ENCODE peak calls at places on chromosomes 1 and 21, in four cellular contexts. W is H1, D is prostate gland, Q is K562. R is an unnamed sample.

GRCh38 chr1:154863702-154864174 is 6.3 kb downstream of the KCNN3 start:
- DNase-seq in W (no peak), D (no peak), Q (peak; percentile 81), R (no peak)

GRCh38 chr1:6535214-6535613 is 19.1 kb downstream of the NOL9 start:
- DNase-seq in W (no peak), D (no peak), Q (no peak), R (no peak)

GRCh38 chr1:38310079-38310478 is 263.5 kb upstream of the POU3F1 start:
- DNase-seq in W (no peak), D (no peak), Q (peak; percentile 85), R (no peak)

GRCh38 chr1:54335396-54336056 is 70.7 kb downstream of the SSBP3 start:
- DNase-seq in W (no peak), D (no peak), Q (no peak), R (no peak)

GRCh38 chr1:99561952-99562351 is 84.0 kb upstream of the PALMD start:
- DNase-seq in W (no peak), D (no peak), Q (no peak), R (no peak)

GRCh38 chr1:155044812-155045690 is 6.1 kb upstream of the ADAM15 start:
- DNase-seq in W (peak; percentile 73), D (peak; percentile 65), Q (peak; percentile 81), R (peak; percentile 87)

GRCh38 chr21:45766055-45766454 is 122.5 kb downstream of the PCBP3 start:
- DNase-seq in W (no peak), D (no peak), Q (no peak), R (no peak)

GRCh38 chr1:155207578-155208405 is at the start of gene THBS3:
- DNase-seq in W (no peak), D (no peak), Q (no peak), R (peak; percentile 79)

GRCh38 chr1:226424228-226425003 is 16.5 kb upstream of the PARP1 start:
- DNase-seq in W (no peak), D (no peak), Q (peak; percentile 52), R (no peak)

GRCh38 chr1:86739901-86740507 is 35.6 kb downstream of the SH3GLB1 start:
- DNase-seq in W (no peak), D (no peak), Q (no peak), R (no peak)

GRCh38 chr1:85344256-85344694 is 67.8 kb upstream of the BCL10 start:
- DNase-seq in W (peak; percentile 86), D (peak; percentile 10), Q (peak; percentile 35), R (no peak)

GRCh38 chr1:226831953-226832352 is 38.5 kb upstream of the PSEN2 start:
- DNase-seq in W (no peak), D (no peak), Q (no peak), R (no peak)

GRCh38 chr21:42403611-42404231 is at the start of gene UBASH3A:
- DNase-seq in W (no peak), D (no peak), Q (peak; percentile 82), R (peak; percentile 82)

GRCh38 chr1:159076753-159077656 is at the start of gene AIM2:
- DNase-seq in W (no peak), D (no peak), Q (peak; percentile 93), R (peak; percentile 85)

GRCh38 chr1:49185455-49185980 is 408.8 kb upstream of the BEND5 start:
- DNase-seq in W (no peak), D (no peak), Q (no peak), R (no peak)

GRCh38 chr1:49183489-49183888 is 406.8 kb upstream of the BEND5 start:
- DNase-seq in W (no peak), D (no peak), Q (no peak), R (no peak)

GRCh38 chr1:49190138-49190537 is 413.4 kb upstream of the BEND5 start:
- DNase-seq in W (no peak), D (no peak), Q (no peak), R (no peak)

DNA sequence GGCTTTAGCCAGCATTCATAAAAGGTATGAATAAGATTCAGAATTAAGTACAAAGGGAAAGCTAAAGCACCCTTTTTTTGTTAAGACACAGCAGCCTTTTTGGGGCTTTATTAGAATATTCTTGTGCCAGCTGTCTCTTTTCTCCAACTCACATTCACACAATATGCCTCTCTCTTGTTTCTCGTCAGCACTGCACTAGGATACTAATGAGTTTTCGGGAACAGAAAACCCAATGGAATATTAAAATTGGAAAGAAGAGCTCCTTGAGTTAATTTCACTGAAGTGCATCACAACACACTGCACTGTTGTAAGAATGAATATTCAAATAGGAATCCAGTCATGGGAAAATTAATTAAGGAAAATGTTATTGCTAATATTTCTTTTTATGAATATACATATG is 410.4 kb upstream of the BEND5 start:
- DNase-seq in W (no peak), D (no peak), Q (no peak), R (no peak)
- H3K27ac ChIP-seq in W (no peak overlapping the region), D (no peak overlapping the region), Q (no peak overlapping the region), R (no peak overlapping the region)

DNA sequence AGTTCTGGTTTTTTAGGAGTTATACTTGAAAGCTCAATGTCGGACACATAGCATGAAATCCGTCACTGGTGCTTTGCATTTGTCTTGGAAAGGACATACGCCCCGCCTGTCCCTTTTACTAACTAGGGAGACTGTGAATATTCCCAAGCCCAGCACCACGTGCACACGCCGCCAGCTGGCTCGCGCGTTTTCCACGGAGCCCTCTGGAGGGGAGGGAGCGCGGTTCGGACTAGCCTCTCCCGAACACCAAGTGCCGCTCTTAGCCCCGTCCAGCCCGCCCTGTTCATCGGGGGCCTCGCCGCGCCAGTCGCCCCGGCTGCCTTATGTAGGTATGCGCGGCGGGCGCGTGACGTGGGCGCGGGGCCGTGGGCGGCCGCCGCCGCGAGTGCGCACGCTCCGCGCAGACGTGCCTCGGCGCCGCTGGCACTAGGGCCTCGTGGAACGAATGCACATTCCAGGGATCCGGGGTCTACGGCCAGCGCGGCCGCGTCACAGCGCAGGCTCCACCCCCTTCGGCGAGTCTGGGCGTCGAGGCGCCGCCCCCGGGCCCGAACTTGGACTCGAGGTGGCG is 689 bp upstream of the IRF2BP2 start:
- DNase-seq in W (peak; percentile 43), D (peak; percentile 93), Q (peak; percentile 84), R (peak; percentile 98)
- TF ChIP-seq POLR2AphosphoS5 in W (peak; percentile 80), D (peak; percentile 73), Q (no peak), R (peak; percentile 98)

DNA sequence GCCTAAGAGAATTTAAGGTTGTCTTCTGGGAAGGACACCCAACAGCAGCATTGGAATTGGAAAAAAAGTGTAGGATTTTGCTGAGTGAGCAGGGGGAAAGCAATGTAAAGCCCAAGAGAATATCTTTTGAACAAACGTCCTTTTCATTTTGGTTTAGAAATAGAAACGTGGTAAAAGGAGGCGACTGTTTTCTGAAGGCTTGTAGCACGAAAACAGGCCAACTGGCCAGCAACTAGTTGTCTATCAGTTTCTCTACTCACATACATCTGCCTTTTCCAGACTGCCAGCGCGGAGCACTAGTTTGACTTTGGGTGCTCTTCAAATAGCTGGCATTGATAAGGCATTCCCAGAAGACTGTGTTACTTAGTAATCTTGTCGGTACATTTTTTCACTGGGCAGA is 1.2 kb upstream of the LRRC8C start:
- DNase-seq in W (no peak), D (no peak), Q (no peak), R (no peak)
- H3K4me3 ChIP-seq in W (peak overlapping the region; percentile 72), D (no peak overlapping the region), Q (no peak overlapping the region), R (peak overlapping the region; percentile 87)

GRCh38 chr1:31665264-31665878 is 20.7 kb upstream of the PEF1 start:
- DNase-seq in W (no peak), D (no peak), Q (no peak), R (no peak)

GRCh38 chr1:31664528-31664927 is 19.9 kb upstream of the PEF1 start:
- DNase-seq in W (no peak), D (no peak), Q (no peak), R (no peak)

GRCh38 chr1:31667065-31667785 is 22.5 kb upstream of the PEF1 start:
- DNase-seq in W (no peak), D (no peak), Q (no peak), R (no peak)

GRCh38 chr1:31668303-31668883 is 23.7 kb upstream of the PEF1 start:
- DNase-seq in W (no peak), D (no peak), Q (no peak), R (no peak)

DNA sequence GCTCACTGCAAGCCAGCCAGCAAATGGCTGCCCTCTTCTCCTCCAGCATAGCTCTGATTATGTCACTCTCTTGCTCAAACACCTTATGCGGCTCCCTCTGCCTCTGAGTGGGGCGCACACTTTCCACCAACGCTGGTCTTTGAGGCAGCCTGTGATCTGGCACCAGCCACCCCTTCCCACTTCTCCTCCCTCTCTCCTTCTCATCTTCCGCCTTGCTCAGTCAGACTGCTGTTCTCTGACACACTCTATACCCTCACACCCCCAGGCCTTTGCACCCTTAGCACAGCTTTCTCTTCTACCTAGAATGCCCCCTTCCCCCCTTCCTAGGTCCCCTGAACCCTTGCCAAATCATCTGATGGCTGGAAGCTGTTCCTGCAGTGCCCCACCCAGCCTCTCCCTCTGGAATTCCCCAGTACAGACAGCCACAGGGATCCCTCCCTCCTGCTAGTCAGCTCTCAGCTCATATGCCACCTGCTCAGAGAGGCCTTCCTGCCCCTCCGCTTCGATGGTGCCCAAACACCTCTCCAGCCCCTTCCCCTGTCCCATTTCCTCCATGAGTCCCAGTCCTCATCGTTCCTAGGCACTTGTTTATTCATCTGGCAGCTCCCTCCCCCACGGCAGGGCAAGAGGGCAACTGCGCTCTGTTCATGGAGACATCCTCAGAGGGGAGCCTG is 21.8 kb upstream of the PEF1 start:
- DNase-seq in W (no peak), D (peak; percentile 43), Q (no peak), R (no peak)
- H3K27ac ChIP-seq in W (peak overlapping the region; percentile 52), D (peak overlapping the region; percentile 46), Q (no peak overlapping the region), R (no peak overlapping the region)

GRCh38 chr1:246506785-246507639 is at the start of gene SMYD3:
- DNase-seq in W (peak; percentile 69), D (peak; percentile 61), Q (peak; percentile 93), R (peak; percentile 94)
- TF ChIP-seq POLR2AphosphoS5 in W (no peak), D (peak; percentile 38), Q (no peak), R (peak; percentile 84)

GRCh38 chr1:67495327-67495726 is 65.1 kb upstream of the SERBP1 start:
- DNase-seq in W (no peak), D (no peak), Q (no peak), R (no peak)
- H3K4me3 ChIP-seq in W (no peak overlapping the region), D (no peak overlapping the region), Q (no peak overlapping the region), R (no peak overlapping the region)

R was measured in spleen.